ENCODE peak calls at places on chromosomes 6 and 20, in four cellular contexts. One of them, this sample, is unnamed.
A peak's percentile ranks its signal among the peaks of the same experiment; 100 is the strongest.

GRCh38 chr6:53161481-53162009 is 12.9 kb upstream of the GCM1 start:
- DNase-seq in cardiac fibroblast: peak; percentile 9
- DNase-seq in fibroblast of pulmonary artery: no peak
- DNase-seq in AG10803: peak; percentile 35
- DNase-seq in this sample: no peak

GRCh38 chr6:35083507-35083906 is 57.6 kb downstream of the TCP11 start:
- DNase-seq in fibroblast of pulmonary artery: no peak
- DNase-seq in cardiac fibroblast: no peak
- DNase-seq in AG10803: no peak
- DNase-seq in this sample: no peak

GRCh38 chr6:39801456-39802251 is 9.5 kb downstream of the DAAM2 start:
- DNase-seq in fibroblast of pulmonary artery: no peak
- DNase-seq in cardiac fibroblast: no peak
- DNase-seq in AG10803: no peak
- DNase-seq in this sample: no peak

GRCh38 chr6:77231438-77232305 is 231.6 kb downstream of the HTR1B start:
- DNase-seq in cardiac fibroblast: no peak
- DNase-seq in AG10803: peak; percentile 8
- DNase-seq in fibroblast of pulmonary artery: peak; percentile 7
- DNase-seq in this sample: no peak

GRCh38 chr6:45605971-45606370 is 228.2 kb upstream of the SUPT3H start:
- DNase-seq in AG10803: no peak
- DNase-seq in cardiac fibroblast: no peak
- DNase-seq in fibroblast of pulmonary artery: peak; percentile 8
- DNase-seq in this sample: peak; percentile 53

GRCh38 chr6:10404799-10405524 is 9.9 kb downstream of the TFAP2A start:
- DNase-seq in fibroblast of pulmonary artery: no peak
- DNase-seq in cardiac fibroblast: no peak
- DNase-seq in AG10803: no peak
- DNase-seq in this sample: no peak

GRCh38 chr20:36654506-36654905 is 8.5 kb upstream of the SLA2 start:
- DNase-seq in fibroblast of pulmonary artery: no peak
- DNase-seq in AG10803: no peak
- DNase-seq in cardiac fibroblast: no peak
- DNase-seq in this sample: no peak

GRCh38 chr6:52361347-52361944 is 505 bp upstream of the PAQR8 start:
- DNase-seq in cardiac fibroblast: peak; percentile 39
- DNase-seq in AG10803: peak; percentile 42
- DNase-seq in fibroblast of pulmonary artery: no peak
- DNase-seq in this sample: peak; percentile 32

GRCh38 chr20:20820780-20821495 is 108.5 kb upstream of the RALGAPA2 start:
- DNase-seq in cardiac fibroblast: no peak
- DNase-seq in AG10803: no peak
- DNase-seq in fibroblast of pulmonary artery: no peak
- DNase-seq in this sample: no peak

GRCh38 chr20:34938466-34939163 is 17.0 kb downstream of the GSS start:
- DNase-seq in AG10803: no peak
- DNase-seq in cardiac fibroblast: no peak
- DNase-seq in fibroblast of pulmonary artery: no peak
- DNase-seq in this sample: no peak

DNA sequence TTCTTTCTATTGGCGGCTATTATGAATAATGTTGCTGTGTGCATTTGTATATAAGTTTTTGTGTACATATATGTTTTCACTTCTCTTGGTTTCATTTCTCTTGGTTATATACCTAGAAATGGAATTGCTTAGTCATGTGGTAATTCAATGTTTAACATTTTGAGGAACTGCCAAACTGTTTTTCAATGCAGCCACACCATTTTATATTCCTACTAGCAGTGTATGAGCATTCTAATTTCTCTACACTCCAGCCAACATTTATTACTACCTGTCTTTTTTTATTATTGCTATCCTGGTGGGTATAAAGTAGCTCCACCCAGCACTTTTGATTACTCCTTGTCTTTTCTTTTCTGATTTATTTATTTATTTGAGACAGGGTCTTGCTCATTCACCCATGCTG is 54.8 kb downstream of the PHACTR2 start:
- DNase-seq in cardiac fibroblast: no peak
- DNase-seq in fibroblast of pulmonary artery: no peak
- DNase-seq in AG10803: no peak
- DNase-seq in this sample: no peak
- H3K4me3 ChIP-seq in cardiac fibroblast: no peak overlapping the region
- H3K4me3 ChIP-seq in fibroblast of pulmonary artery: no peak overlapping the region
- H3K4me3 ChIP-seq in AG10803: no peak overlapping the region
- H3K4me3 ChIP-seq in this sample: no peak overlapping the region

GRCh38 chr6:16420715-16421461 is 182.5 kb downstream of the GMPR start:
- DNase-seq in fibroblast of pulmonary artery: peak; percentile 60
- DNase-seq in AG10803: peak; percentile 96
- DNase-seq in cardiac fibroblast: peak; percentile 52
- DNase-seq in this sample: no peak
- TF ChIP-seq CTCF in fibroblast of pulmonary artery: no peak
- TF ChIP-seq CTCF in AG10803: no peak
- TF ChIP-seq CTCF in cardiac fibroblast: no peak
- TF ChIP-seq CTCF in this sample: no peak

DNA sequence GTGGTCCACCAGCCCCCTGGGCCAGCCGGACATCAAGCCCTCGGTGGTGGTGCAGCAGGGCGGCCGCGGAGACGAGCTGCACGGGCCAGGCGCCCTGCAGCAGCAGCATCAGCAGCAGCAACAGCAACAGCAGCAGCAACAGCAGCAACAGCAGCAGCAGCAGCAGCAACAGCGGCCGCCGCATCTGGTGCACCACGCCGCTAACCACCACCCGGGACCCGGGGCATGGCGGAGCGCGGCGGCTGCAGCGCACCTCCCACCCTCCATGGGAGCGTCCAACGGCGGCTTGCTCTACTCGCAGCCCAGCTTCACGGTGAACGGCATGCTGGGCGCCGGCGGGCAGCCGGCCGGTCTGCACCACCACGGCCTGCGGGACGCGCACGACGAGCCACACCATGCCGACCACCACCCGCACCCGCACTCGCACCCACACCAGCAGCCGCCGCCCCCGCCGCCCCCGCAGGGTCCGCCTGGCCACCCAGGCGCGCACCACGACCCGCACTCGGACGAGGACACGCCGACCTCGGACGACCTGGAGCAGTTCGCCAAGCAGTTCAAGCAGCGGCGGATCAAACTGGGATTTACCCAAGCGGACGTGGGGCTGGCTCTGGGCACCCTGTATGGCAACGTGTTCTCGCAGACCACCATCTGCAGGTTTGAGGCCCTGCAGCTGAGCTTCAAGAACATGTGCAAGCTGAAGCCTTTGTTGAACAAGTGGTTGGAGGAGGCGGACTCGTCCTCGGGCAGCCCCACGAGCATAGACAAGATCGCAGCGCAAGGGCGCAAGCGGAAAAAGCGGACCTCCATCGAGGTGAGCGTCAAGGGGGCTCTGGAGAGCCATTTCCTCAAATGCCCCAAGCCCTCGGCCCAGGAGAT is 1.0 kb downstream of the POU3F2 start:
- DNase-seq in AG10803: no peak
- DNase-seq in fibroblast of pulmonary artery: no peak
- DNase-seq in cardiac fibroblast: no peak
- DNase-seq in this sample: no peak
- H3K4me3 ChIP-seq in AG10803: peak overlapping the region; percentile 24
- H3K4me3 ChIP-seq in fibroblast of pulmonary artery: no peak overlapping the region
- H3K4me3 ChIP-seq in cardiac fibroblast: no peak overlapping the region
- H3K4me3 ChIP-seq in this sample: no peak overlapping the region

GRCh38 chr6:149437212-149437611 is 37.1 kb downstream of the SUMO4 start:
- DNase-seq in cardiac fibroblast: no peak
- DNase-seq in AG10803: no peak
- DNase-seq in fibroblast of pulmonary artery: no peak
- DNase-seq in this sample: no peak
- TF ChIP-seq CTCF in cardiac fibroblast: no peak
- TF ChIP-seq CTCF in AG10803: no peak
- TF ChIP-seq CTCF in fibroblast of pulmonary artery: no peak
- TF ChIP-seq CTCF in this sample: no peak

GRCh38 chr6:167575201-167575696 is 250.4 kb downstream of the TTLL2 start:
- DNase-seq in cardiac fibroblast: no peak
- DNase-seq in fibroblast of pulmonary artery: peak; percentile 32
- DNase-seq in AG10803: no peak
- DNase-seq in this sample: no peak

GRCh38 chr6:167576050-167576741 is 250.5 kb upstream of the AFDN start:
- DNase-seq in cardiac fibroblast: no peak
- DNase-seq in fibroblast of pulmonary artery: no peak
- DNase-seq in AG10803: no peak
- DNase-seq in this sample: no peak

GRCh38 chr6:167572841-167573271 is 248.0 kb downstream of the TTLL2 start:
- DNase-seq in cardiac fibroblast: no peak
- DNase-seq in AG10803: no peak
- DNase-seq in fibroblast of pulmonary artery: peak; percentile 17
- DNase-seq in this sample: no peak

GRCh38 chr6:167573461-167574215 is 248.8 kb downstream of the TTLL2 start:
- DNase-seq in cardiac fibroblast: no peak
- DNase-seq in fibroblast of pulmonary artery: peak; percentile 86
- DNase-seq in AG10803: no peak
- DNase-seq in this sample: no peak

DNA sequence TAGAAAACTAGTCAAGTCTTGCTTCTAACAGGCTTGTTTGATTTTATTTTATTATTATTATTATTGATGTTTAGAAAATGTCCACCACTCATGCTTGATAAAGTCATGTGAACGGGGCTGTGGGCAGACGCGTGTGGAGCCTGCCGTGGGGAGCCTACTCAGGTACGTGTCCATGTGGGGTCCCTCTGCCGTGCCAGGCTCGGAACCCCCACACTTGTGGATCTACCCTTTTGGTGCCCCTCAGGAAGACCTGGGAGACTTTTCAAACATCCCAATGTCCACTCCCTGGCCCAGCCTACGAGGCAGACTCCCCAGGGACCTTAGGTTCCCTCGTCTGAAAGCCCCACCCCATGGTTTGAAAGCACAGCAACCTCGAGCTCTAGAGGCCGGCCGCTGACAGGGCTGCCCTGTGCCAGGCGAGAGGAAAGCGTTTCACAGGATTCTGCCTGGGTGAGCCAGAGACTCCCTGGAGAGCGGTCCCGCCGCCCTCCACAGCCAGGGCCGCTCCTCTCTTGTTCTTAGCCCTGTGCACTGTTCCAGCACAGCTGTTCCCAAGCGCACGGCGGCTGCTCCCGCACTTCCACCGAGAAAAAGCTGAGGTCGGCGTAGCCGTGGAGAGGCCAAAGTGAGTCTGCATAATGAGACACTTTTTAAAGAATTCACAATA is 249.7 kb downstream of the TTLL2 start:
- DNase-seq in cardiac fibroblast: peak; percentile 3
- DNase-seq in AG10803: no peak
- DNase-seq in fibroblast of pulmonary artery: peak; percentile 30
- DNase-seq in this sample: no peak
- H3K4me3 ChIP-seq in cardiac fibroblast: no peak overlapping the region
- H3K4me3 ChIP-seq in AG10803: no peak overlapping the region
- H3K4me3 ChIP-seq in fibroblast of pulmonary artery: no peak overlapping the region
- H3K4me3 ChIP-seq in this sample: no peak overlapping the region

DNA sequence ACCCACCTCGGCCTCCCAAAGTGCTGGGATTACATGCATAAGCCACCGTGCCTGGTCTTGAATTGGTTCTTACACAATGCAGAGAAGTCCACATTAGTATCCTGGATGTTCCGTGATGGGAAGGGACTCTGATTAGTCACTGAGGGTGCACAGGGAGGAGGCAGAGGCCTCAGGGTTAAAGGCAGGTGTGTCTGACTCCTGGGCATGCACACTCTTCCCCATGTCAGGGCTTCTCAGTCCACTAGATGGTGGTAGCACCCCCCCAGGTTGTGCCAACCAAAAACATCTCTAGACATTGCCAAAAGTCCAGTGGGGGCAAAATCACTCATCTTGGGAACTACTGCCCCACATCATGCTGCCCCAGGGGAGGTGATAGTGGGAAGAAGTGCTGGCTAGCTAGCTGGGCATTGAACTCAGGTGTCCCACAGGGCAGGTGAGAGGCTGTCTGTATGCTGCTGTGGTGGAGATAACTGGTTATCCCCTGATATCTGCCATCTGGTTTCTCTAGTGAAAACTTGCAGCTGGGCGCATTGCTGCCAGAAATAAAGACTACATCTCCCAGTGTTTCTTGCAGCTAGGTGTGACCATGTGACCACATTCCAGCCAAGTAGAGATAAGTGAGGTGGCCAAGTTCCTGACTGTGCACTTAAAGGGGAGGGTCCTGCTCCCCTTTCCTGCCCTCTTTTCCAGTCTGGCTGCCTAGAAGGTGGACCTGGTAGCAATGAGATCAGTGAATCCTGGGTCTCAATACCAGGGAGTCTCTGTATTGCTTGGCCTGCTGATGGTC is 8.4 kb upstream of the NSFL1C start:
- DNase-seq in AG10803: no peak
- DNase-seq in cardiac fibroblast: no peak
- DNase-seq in fibroblast of pulmonary artery: no peak
- DNase-seq in this sample: peak; percentile 98
- TF ChIP-seq CTCF in AG10803: no peak
- TF ChIP-seq CTCF in cardiac fibroblast: peak; percentile 11
- TF ChIP-seq CTCF in fibroblast of pulmonary artery: no peak
- TF ChIP-seq CTCF in this sample: peak; percentile 68

DNA sequence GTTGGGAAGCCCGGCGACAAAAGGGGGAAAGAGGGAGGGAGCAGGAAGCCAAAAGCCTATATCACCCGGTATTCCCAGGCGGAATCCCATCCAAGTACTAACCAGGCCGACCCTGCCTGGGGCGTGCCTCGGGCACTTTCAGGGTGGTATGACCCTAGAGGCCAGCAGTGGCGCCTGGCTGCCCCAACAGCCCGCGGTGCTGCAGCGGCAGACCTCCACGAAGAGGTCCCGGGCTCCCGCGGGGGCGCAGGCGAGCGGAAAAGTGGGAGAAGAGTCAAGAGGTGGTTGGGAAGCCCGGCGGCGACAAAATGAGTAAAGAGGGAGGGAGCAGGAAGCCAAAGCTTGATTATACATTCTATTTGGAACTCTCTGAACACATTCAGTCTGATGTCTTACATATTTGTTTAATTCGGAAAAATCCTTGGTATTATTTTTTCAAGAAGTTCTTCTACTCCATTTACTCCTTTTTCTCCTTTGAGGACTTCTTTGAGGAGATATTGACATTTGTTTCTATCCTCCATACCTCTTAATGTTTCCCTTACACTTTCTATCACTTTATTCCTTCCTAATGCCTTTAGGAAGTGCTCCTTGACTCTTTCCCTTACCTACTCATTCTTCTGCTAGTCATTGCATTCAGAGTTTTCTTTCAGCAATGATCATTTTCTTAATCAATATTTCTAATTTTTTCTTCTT is 11.5 kb downstream of the TREML4 start:
- DNase-seq in AG10803: no peak
- DNase-seq in cardiac fibroblast: no peak
- DNase-seq in fibroblast of pulmonary artery: no peak
- DNase-seq in this sample: no peak
- H3K4me3 ChIP-seq in AG10803: no peak overlapping the region
- H3K4me3 ChIP-seq in cardiac fibroblast: no peak overlapping the region
- H3K4me3 ChIP-seq in fibroblast of pulmonary artery: no peak overlapping the region
- H3K4me3 ChIP-seq in this sample: no peak overlapping the region

GRCh38 chr20:3646651-3647050 is 16.5 kb downstream of the GFRA4 start:
- DNase-seq in fibroblast of pulmonary artery: peak; percentile 8
- DNase-seq in AG10803: no peak
- DNase-seq in cardiac fibroblast: no peak
- DNase-seq in this sample: peak; percentile 39
- TF ChIP-seq CTCF in fibroblast of pulmonary artery: no peak
- TF ChIP-seq CTCF in AG10803: no peak
- TF ChIP-seq CTCF in cardiac fibroblast: no peak
- TF ChIP-seq CTCF in this sample: no peak

GRCh38 chr20:15143478-15143877 is 806.1 kb upstream of the FLRT3 start:
- DNase-seq in cardiac fibroblast: no peak
- DNase-seq in fibroblast of pulmonary artery: no peak
- DNase-seq in AG10803: no peak
- DNase-seq in this sample: no peak

GRCh38 chr20:15141880-15142279 is 804.5 kb upstream of the FLRT3 start:
- DNase-seq in cardiac fibroblast: no peak
- DNase-seq in fibroblast of pulmonary artery: no peak
- DNase-seq in AG10803: no peak
- DNase-seq in this sample: no peak

GRCh38 chr20:15139522-15139921 is 802.1 kb upstream of the FLRT3 start:
- DNase-seq in AG10803: no peak
- DNase-seq in cardiac fibroblast: no peak
- DNase-seq in fibroblast of pulmonary artery: no peak
- DNase-seq in this sample: peak; percentile 61

GRCh38 chr20:15138548-15139126 is 801.2 kb upstream of the FLRT3 start:
- DNase-seq in fibroblast of pulmonary artery: no peak
- DNase-seq in cardiac fibroblast: no peak
- DNase-seq in AG10803: no peak
- DNase-seq in this sample: no peak
- H3K4me3 ChIP-seq in fibroblast of pulmonary artery: no peak overlapping the region
- H3K4me3 ChIP-seq in cardiac fibroblast: no peak overlapping the region
- H3K4me3 ChIP-seq in AG10803: no peak overlapping the region
- H3K4me3 ChIP-seq in this sample: no peak overlapping the region